ENCODE peak calls at places on chromosome 5, in nine cellular contexts. R is hepatocyte, D is kidney glomerular epithelial cell, X is HepG2, H is fibroblast of lung, N is H54, L is OCI-M1, E is glutamatergic neuron, Q is left cardiac atrium. M is an unnamed sample.

GRCh38 chr5:74257645-74258328 is 382.7 kb downstream of the ENC1 start:
- DNase-seq in R (peak; percentile 72), D (peak; percentile 18), X (no peak), H (peak; percentile 53), N (no peak), L (peak; percentile 92), E (no peak), Q (peak; percentile 79), M (no peak)

GRCh38 chr5:143554194-143554717 is 150.8 kb upstream of the NR3C1 start:
- DNase-seq in R (no peak), D (no peak), X (no peak), H (peak; percentile 100), N (peak; percentile 45), L (peak; percentile 56), E (no peak), Q (no peak), M (no peak)

GRCh38 chr5:96977228-96977627 is 41.3 kb downstream of the LNPEP start:
- DNase-seq in R (no peak), D (no peak), X (no peak), H (no peak), N (no peak), L (no peak), E (no peak), Q (no peak), M (no peak)

GRCh38 chr5:160198148-160198545 is 31.2 kb upstream of the FABP6 start:
- DNase-seq in R (no peak), D (no peak), X (no peak), H (no peak), N (no peak), L (peak; percentile 32), E (peak; percentile 61), Q (no peak), M (no peak)

GRCh38 chr5:132839426-132840301 is 9.2 kb upstream of the SHROOM1 start:
- DNase-seq in R (peak; percentile 61), D (peak; percentile 63), X (peak; percentile 89), H (peak; percentile 88), N (no peak), L (no peak), E (no peak), Q (no peak), M (no peak)

GRCh38 chr5:168654225-168654624 is 75.1 kb upstream of the PANK3 start:
- DNase-seq in R (peak; percentile 73), D (no peak), X (no peak), H (peak; percentile 14), N (no peak), L (no peak), E (no peak), Q (peak; percentile 48), M (no peak)

GRCh38 chr5:9932770-9933169 is 302.6 kb upstream of the TAS2R1 start:
- DNase-seq in R (no peak), D (peak; percentile 35), X (no peak), H (peak; percentile 75), N (peak; percentile 11), L (no peak), E (no peak), Q (no peak), M (no peak)

GRCh38 chr5:124743534-124744169 is 2.8 kb downstream of the ZNF608 start:
- DNase-seq in R (peak; percentile 54), D (peak; percentile 67), X (no peak), H (peak; percentile 23), N (no peak), L (no peak), E (no peak), Q (no peak), M (no peak)

GRCh38 chr5:118447350-118447749 is 541.0 kb downstream of the DTWD2 start:
- DNase-seq in R (no peak), D (no peak), X (no peak), H (no peak), N (no peak), L (no peak), E (no peak), Q (no peak), M (no peak)

GRCh38 chr5:94021246-94021645 is 279.8 kb upstream of the POU5F2 start:
- DNase-seq in R (no peak), D (peak; percentile 93), X (peak; percentile 73), H (peak; percentile 77), N (peak; percentile 25), L (no peak), E (no peak), Q (no peak), M (no peak)

GRCh38 chr5:74631088-74631960 is 9.2 kb downstream of the ENC1 start:
- DNase-seq in R (no peak), D (peak; percentile 69), X (no peak), H (peak; percentile 93), N (no peak), L (peak; percentile 80), E (no peak), Q (no peak), M (peak; percentile 39)

GRCh38 chr5:131998431-131999040 is 12.9 kb downstream of the ACSL6 start:
- DNase-seq in R (peak; percentile 51), D (no peak), X (peak; percentile 69), H (no peak), N (no peak), L (no peak), E (no peak), Q (no peak), M (no peak)

GRCh38 chr5:149675467-149676201 is 54.5 kb upstream of the PPARGC1B start:
- DNase-seq in R (peak; percentile 35), D (peak; percentile 68), X (no peak), H (no peak), N (no peak), L (no peak), E (no peak), Q (peak; percentile 35), M (no peak)

GRCh38 chr5:124746252-124746915 is at the start of gene ZNF608:
- DNase-seq in R (peak; percentile 63), D (peak; percentile 90), X (peak; percentile 6), H (peak; percentile 82), N (no peak), L (peak; percentile 0), E (no peak), Q (no peak), M (no peak)

GRCh38 chr5:154937186-154937717 is 759 bp downstream of the GEMIN5 start:
- DNase-seq in R (peak; percentile 8), D (no peak), X (no peak), H (peak; percentile 12), N (no peak), L (peak; percentile 52), E (no peak), Q (no peak), M (no peak)

GRCh38 chr5:37951946-37952721 is 112.3 kb upstream of the GDNF start:
- DNase-seq in R (no peak), D (no peak), X (no peak), H (no peak), N (no peak), L (no peak), E (no peak), Q (no peak), M (no peak)